ENCODE peak calls at places on chromosomes 13 and 19, in six cellular contexts. E, T, M, D, Z and A are unnamed samples.

GRCh38 chr19:33434090-33434885 is 60.8 kb downstream of the CEBPG start:
- DNase-seq in E (no peak), T (no peak), M (no peak), D (no peak), Z (no peak), A (no peak)

GRCh38 chr13:100409132-100409531 is 179.5 kb downstream of the GGACT start:
- DNase-seq in E (no peak), T (no peak), M (peak; percentile 28), D (peak; percentile 8), Z (no peak), A (no peak)

GRCh38 chr13:94323746-94324408 is 155.6 kb downstream of the DCT start:
- DNase-seq in E (no peak), T (no peak), M (no peak), D (no peak), Z (no peak), A (no peak)

GRCh38 chr19:17795495-17795856 is 538 bp downstream of the B3GNT3 start:
- DNase-seq in E (no peak), T (no peak), M (no peak), D (no peak), Z (no peak), A (no peak)

GRCh38 chr13:51292000-51292550 is 47.4 kb upstream of the SERPINE3 start:
- DNase-seq in E (no peak), T (no peak), M (peak; percentile 5), D (peak; percentile 62), Z (no peak), A (no peak)

GRCh38 chr13:76822691-76823267 is 63.4 kb downstream of the KCTD12 start:
- DNase-seq in E (peak; percentile 29), T (no peak), M (peak; percentile 37), D (peak; percentile 34), Z (no peak), A (no peak)

GRCh38 chr13:35356572-35356971 is 119.9 kb downstream of the MAB21L1 start:
- DNase-seq in E (no peak), T (no peak), M (no peak), D (no peak), Z (no peak), A (no peak)

GRCh38 chr13:30880756-30881155 is 25.3 kb upstream of the MEDAG start:
- DNase-seq in E (no peak), T (no peak), M (peak; percentile 97), D (peak; percentile 97), Z (no peak), A (no peak)

GRCh38 chr19:15663245-15663644 is 9.6 kb upstream of the CYP4F12 start:
- DNase-seq in E (no peak), T (no peak), M (no peak), D (no peak), Z (no peak), A (no peak)

GRCh38 chr13:36297259-36297599 is 385 bp downstream of the CCDC169 start:
- DNase-seq in E (peak; percentile 38), T (no peak), M (peak; percentile 58), D (peak; percentile 25), Z (no peak), A (no peak)

GRCh38 chr13:106096661-106097092 is 438.8 kb downstream of the EFNB2 start:
- DNase-seq in E (no peak), T (no peak), M (peak; percentile 22), D (no peak), Z (no peak), A (no peak)

GRCh38 chr19:8194528-8195275 is 14.5 kb upstream of the CERS4 start:
- DNase-seq in E (no peak), T (no peak), M (no peak), D (no peak), Z (no peak), A (no peak)

GRCh38 chr19:8641221-8641907 is 10.9 kb downstream of the NFILZ start:
- DNase-seq in E (no peak), T (no peak), M (no peak), D (no peak), Z (no peak), A (no peak)

GRCh38 chr13:114339779-114340534 is 25.7 kb downstream of the CHAMP1 start:
- DNase-seq in E (no peak), T (no peak), M (peak; percentile 47), D (peak; percentile 30), Z (no peak), A (no peak)

GRCh38 chr13:30409911-30410704 is 12.2 kb upstream of the UBE2L5 start:
- DNase-seq in E (no peak), T (no peak), M (peak; percentile 85), D (peak; percentile 85), Z (no peak), A (no peak)

GRCh38 chr19:18436651-18437478 is 1.1 kb downstream of the ISYNA1 start:
- DNase-seq in E (peak; percentile 80), T (peak; percentile 85), M (peak; percentile 92), D (peak; percentile 69), Z (no peak), A (peak; percentile 93)

GRCh38 chr19:3061214-3062161 is 807 bp downstream of the TLE5 start:
- DNase-seq in E (no peak), T (no peak), M (no peak), D (peak; percentile 17), Z (no peak), A (no peak)

GRCh38 chr13:40179421-40179820 is 487.0 kb downstream of the FOXO1 start:
- DNase-seq in E (no peak), T (no peak), M (no peak), D (no peak), Z (no peak), A (no peak)

GRCh38 chr19:35793381-35794165 is 18.2 kb downstream of the ARHGAP33 start:
- DNase-seq in E (no peak), T (no peak), M (peak; percentile 8), D (no peak), Z (no peak), A (no peak)

GRCh38 chr13:87122551-87122950 is 548.6 kb upstream of the SLITRK5 start:
- DNase-seq in E (no peak), T (no peak), M (peak; percentile 38), D (peak; percentile 68), Z (no peak), A (no peak)

GRCh38 chr13:41284512-41285288 is 21.3 kb upstream of the MTRF1 start:
- DNase-seq in E (peak; percentile 76), T (no peak), M (no peak), D (peak; percentile 88), Z (no peak), A (no peak)

GRCh38 chr19:2602391-2603181 is 99.9 kb downstream of the GNG7 start:
- DNase-seq in E (peak; percentile 88), T (no peak), M (peak; percentile 84), D (peak; percentile 81), Z (no peak), A (peak; percentile 88)

GRCh38 chr13:38888309-38888708 is 102.3 kb downstream of the STOML3 start:
- DNase-seq in E (no peak), T (no peak), M (peak; percentile 32), D (peak; percentile 31), Z (peak; percentile 10), A (no peak)

GRCh38 chr19:58042709-58043340 is 9.0 kb downstream of the ZSCAN1 start:
- DNase-seq in E (no peak), T (no peak), M (no peak), D (no peak), Z (peak; percentile 84), A (peak; percentile 87)
- H3K9me3 ChIP-seq in E (peaks cover 56% of the 10 kb centered on the region), T (peaks cover 46% of the 10 kb centered on the region), M (peaks cover 40% of the 10 kb centered on the region), D (peaks cover 74% of the 10 kb centered on the region), Z (peaks cover 16% of the 10 kb centered on the region), A (peaks cover 20% of the 10 kb centered on the region)

DNA sequence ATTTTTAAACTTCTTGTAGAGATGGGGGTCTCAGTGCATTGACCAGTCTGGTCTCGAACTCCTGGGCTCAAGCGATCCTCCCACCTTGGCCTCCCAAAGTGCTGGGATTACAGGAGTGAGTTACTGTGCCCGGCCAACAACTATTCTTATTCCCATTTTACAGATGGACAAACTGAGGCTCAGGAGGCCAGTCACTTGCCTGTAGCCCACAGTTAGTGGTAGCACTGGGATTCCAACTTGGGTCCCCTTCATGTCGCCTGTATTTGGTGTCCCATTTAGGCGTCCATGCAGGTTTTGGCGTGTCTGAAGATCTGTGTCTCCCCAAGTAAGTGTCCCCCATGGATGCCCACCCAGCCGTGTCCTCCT is 791 bp upstream of the AXL start:
- DNase-seq in E (no peak), T (no peak), M (no peak), D (no peak), Z (no peak), A (no peak)
- H2BK5ac ChIP-seq in E (peak overlapping the region; percentile 0), T (peak overlapping the region; percentile 39), M (peak overlapping the region; percentile 37), D (peak overlapping the region; percentile 99), Z (peak overlapping the region; percentile 96), A (no peak overlapping the region)

GRCh38 chr19:24127601-24128000 is 40.6 kb downstream of the ZNF254 start:
- DNase-seq in E (no peak), T (no peak), M (no peak), D (no peak), Z (no peak), A (no peak)
- H3K9me3 ChIP-seq in E (peaks cover 5% of the 10 kb centered on the region), T (peaks cover 99% of the 10 kb centered on the region), M (peaks cover 100% of the 10 kb centered on the region), D (peaks cover 37% of the 10 kb centered on the region), Z (peaks cover 59% of the 10 kb centered on the region), A (peaks cover 51% of the 10 kb centered on the region)

DNA sequence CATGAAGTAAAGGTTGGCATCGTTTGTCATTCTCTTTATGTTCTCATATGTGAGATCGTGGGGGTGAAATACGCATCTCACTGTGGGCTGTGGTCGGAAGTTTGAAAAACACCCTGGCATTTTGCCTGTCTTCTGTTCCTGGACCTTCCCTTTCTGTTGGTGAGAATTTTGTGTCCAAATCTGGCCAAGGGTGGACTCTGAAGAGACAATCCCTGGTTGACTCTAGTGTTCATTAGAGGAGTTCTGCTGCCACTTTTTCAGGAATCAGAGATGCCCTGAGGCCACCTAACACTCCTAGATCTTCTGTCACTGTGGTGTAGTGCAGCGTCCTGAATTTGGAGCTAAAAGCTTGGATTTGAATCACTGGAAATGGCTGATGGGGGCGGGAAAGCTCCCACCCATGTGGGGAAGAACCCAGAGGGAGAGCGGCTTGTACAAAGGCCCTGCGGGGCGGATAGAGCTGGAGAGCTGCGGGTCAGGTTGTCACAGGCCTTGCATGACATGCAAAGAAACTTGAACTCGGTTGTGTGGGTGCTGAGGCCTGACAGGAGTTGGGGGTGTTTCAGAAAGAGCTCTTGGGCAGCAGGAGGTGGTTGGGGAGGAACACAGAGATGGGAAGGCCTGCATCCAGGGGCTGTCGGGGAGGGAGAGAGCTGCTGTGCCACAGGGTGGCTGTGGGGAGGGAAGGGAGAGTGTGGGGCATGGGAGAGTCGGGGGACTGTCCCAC is 11.1 kb upstream of the SPATA13 start:
- DNase-seq in E (peak; percentile 62), T (no peak), M (no peak), D (no peak), Z (no peak), A (no peak)
- H2BK5ac ChIP-seq in E (peak overlapping the region; percentile 82), T (no peak overlapping the region), M (no peak overlapping the region), D (peak overlapping the region; percentile 91), Z (peak overlapping the region; percentile 66), A (no peak overlapping the region)

GRCh38 chr19:52007805-52008557 is at the start of gene ZNF615:
- DNase-seq in E (peak; percentile 83), T (peak; percentile 84), M (peak; percentile 87), D (peak; percentile 80), Z (peak; percentile 60), A (peak; percentile 88)
- H3K9me3 ChIP-seq in E (no peaks in the 10 kb centered on the region), T (peaks cover 56% of the 10 kb centered on the region), M (peaks cover 27% of the 10 kb centered on the region), D (peaks cover 1% of the 10 kb centered on the region), Z (peaks cover 3% of the 10 kb centered on the region), A (no peaks in the 10 kb centered on the region)

GRCh38 chr19:10106100-10106936 is at the start of gene PPAN:
- DNase-seq in E (peak; percentile 99), T (peak; percentile 93), M (peak; percentile 98), D (peak; percentile 98), Z (peak; percentile 90), A (peak; percentile 97)
- H2BK5ac ChIP-seq in E (peak within 1 kb of the TSS; percentile 76), T (no peak within 1 kb of the TSS), M (no peak within 1 kb of the TSS), D (peak within 1 kb of the TSS; percentile 87), Z (peak within 1 kb of the TSS; percentile 98), A (no peak within 1 kb of the TSS)